ENCODE peak calls at places on chromosomes 12 and 14, in nine cellular contexts. Q is MCF 10A; A is mucosa of gallbladder; F is activated T-cell treated with anti-CD3 and anti-CD28 coated beads for 1 hour; Y is foreskin fibroblast; S is NCI-H2029; V is central memory CD4-positive, alpha-beta T cell; G is stimulated activated CD4-positive, alpha-beta T cell treated with anti-CD3 and anti-CD28 coated beads, Interleukin-4, amount 100 ng/mL, for 48 hours; U is NCI-H2081. L is an unnamed sample.

GRCh38 chr14:72906879-72907278 is 13.0 kb upstream of the DPF3 start:
- DNase-seq in S (no peak), A (no peak), Q (no peak), U (no peak), G (no peak), V (no peak), F (no peak), Y (no peak), L (no peak)

GRCh38 chr12:12392428-12392827 is 35.5 kb downstream of the BORCS5 start:
- DNase-seq in S (no peak), V (no peak), Y (no peak), U (no peak), A (no peak), F (no peak), Q (no peak), G (no peak), L (no peak)

GRCh38 chr12:101027200-101027599 is 182.8 kb downstream of the SLC5A8 start:
- DNase-seq in F (no peak), G (no peak), V (no peak), A (no peak), Q (no peak), U (no peak), Y (no peak), S (no peak), L (no peak)

GRCh38 chr12:91982946-91983345 is 162.7 kb downstream of the BTG1 start:
- DNase-seq in S (no peak), Q (no peak), G (no peak), V (no peak), A (no peak), F (no peak), Y (no peak), U (no peak), L (no peak)

GRCh38 chr14:75579882-75580281 is 1.5 kb downstream of the FLVCR2 start:
- DNase-seq in S (no peak), G (no peak), A (no peak), F (no peak), Y (no peak), Q (no peak), U (no peak), V (no peak), L (no peak)

GRCh38 chr12:96814200-96814599 is 92.9 kb upstream of the NEDD1 start:
- DNase-seq in Y (no peak), Q (no peak), V (no peak), U (no peak), A (no peak), G (no peak), F (no peak), S (no peak), L (no peak)

GRCh38 chr12:124381454-124382207 is 86.7 kb downstream of the RFLNA start:
- DNase-seq in F (no peak), A (peak; percentile 94), Q (peak; percentile 89), V (no peak), Y (no peak), S (peak; percentile 60), G (no peak), U (no peak), L (peak; percentile 77)

GRCh38 chr14:22545842-22546721 is 42.9 kb downstream of the DAD1 start:
- DNase-seq in U (no peak), Q (peak; percentile 24), G (no peak), S (no peak), A (peak; percentile 48), V (no peak), Y (peak; percentile 83), F (no peak), L (peak; percentile 91)

GRCh38 chr14:94124582-94125377 is 4.6 kb downstream of the IFI27L2 start:
- DNase-seq in Y (no peak), V (no peak), F (no peak), Q (no peak), A (peak; percentile 9), S (no peak), G (no peak), U (no peak), L (no peak)

GRCh38 chr14:93328546-93328945 is 4.3 kb downstream of the BTBD7 start:
- DNase-seq in F (no peak), V (no peak), A (no peak), U (no peak), Y (no peak), Q (no peak), G (no peak), S (no peak), L (no peak)

GRCh38 chr12:52164624-52165023 is 27.2 kb downstream of the KRT80 start:
- DNase-seq in U (peak; percentile 48), S (peak; percentile 64), Y (no peak), A (no peak), Q (peak; percentile 55), V (no peak), F (no peak), G (no peak), L (no peak)